ENCODE peak calls at places on chromosomes 4 and X, in six cellular contexts. A is fibroblast of mammary gland, O is astrocyte of the spinal cord, W is heart right ventricle, B is WERI-Rb-1, Y is hepatocyte. V is an unnamed sample.

GRCh38 chr4:17064959-17065358 is 166.5 kb upstream of the LDB2 start:
- DNase-seq in A (no peak), O (no peak), W (no peak), B (no peak), Y (no peak), V (no peak)

GRCh38 chr4:152156448-152156847 is 379.4 kb downstream of the FBXW7 start:
- DNase-seq in A (no peak), O (no peak), W (peak), B (no peak), Y (peak), V (no peak)

GRCh38 chr4:143411527-143412480 is 75.1 kb downstream of the GAB1 start:
- DNase-seq in A (peak), O (no peak), W (no peak), B (no peak), Y (no peak), V (no peak)

GRCh38 chr4:101050836-101051205 is 296.5 kb downstream of the PPP3CA start:
- DNase-seq in A (no peak), O (no peak), W (no peak), B (no peak), Y (no peak), V (no peak)

GRCh38 chr4:177093964-177094363 is 215.7 kb upstream of the NEIL3 start:
- DNase-seq in A (no peak), O (no peak), W (no peak), B (no peak), Y (no peak), V (no peak)

GRCh38 chr4:85925071-85925470 is 434.8 kb downstream of the MAPK10 start:
- DNase-seq in A (no peak), O (no peak), W (no peak), B (no peak), Y (no peak), V (no peak)

GRCh38 chr4:24473309-24473721 is 111.0 kb downstream of the DHX15 start:
- DNase-seq in A (peak), O (peak), W (peak), B (peak), Y (peak), V (no peak)

GRCh38 chr4:183989471-183989870 is 84.4 kb downstream of the STOX2 start:
- DNase-seq in A (peak), O (peak), W (no peak), B (no peak), Y (peak), V (no peak)

GRCh38 chr4:154433543-154433942 is 58.1 kb downstream of the DCHS2 start:
- DNase-seq in A (no peak), O (no peak), W (no peak), B (no peak), Y (no peak), V (no peak)

GRCh38 chr4:15557806-15558550 is 88.3 kb downstream of the CC2D2A start:
- DNase-seq in A (no peak), O (no peak), W (no peak), B (no peak), Y (no peak), V (no peak)

GRCh38 chr4:26206981-26207380 is 113.8 kb upstream of the RBPJ start:
- DNase-seq in A (peak), O (peak), W (no peak), B (peak), Y (no peak), V (no peak)

GRCh38 chr4:119299221-119300071 is 22.5 kb downstream of the FABP2 start:
- DNase-seq in A (peak), O (peak), W (no peak), B (no peak), Y (peak), V (no peak)

GRCh38 chr4:13907255-13907751 is 279.8 kb upstream of the BOD1L1 start:
- DNase-seq in A (peak), O (peak), W (no peak), B (no peak), Y (peak), V (peak)

GRCh38 chr4:183398298-183399129 is 45.9 kb upstream of the CDKN2AIP start:
- DNase-seq in A (peak), O (peak), W (peak), B (peak), Y (peak), V (no peak)

GRCh38 chr4:138697771-138698170 is 317.8 kb upstream of the NOCT start:
- DNase-seq in A (no peak), O (no peak), W (no peak), B (no peak), Y (no peak), V (no peak)

GRCh38 chr4:172865531-172866127 is 303.0 kb upstream of the GALNT7 start:
- DNase-seq in A (no peak), O (no peak), W (no peak), B (no peak), Y (no peak), V (no peak)

GRCh38 chr4:1310796-1311715 is 21.4 kb downstream of the MAEA start:
- DNase-seq in A (no peak), O (no peak), W (no peak), B (no peak), Y (no peak), V (no peak)

GRCh38 chrX:131617182-131617581 is 73.3 kb downstream of the OR13H1 start:
- DNase-seq in A (peak), O (peak), W (no peak), B (no peak), Y (no peak), V (no peak)

GRCh38 chr4:153643406-153644016 is 40.6 kb upstream of the TLR2 start:
- DNase-seq in A (peak), O (peak), W (no peak), B (no peak), Y (peak), V (no peak)

GRCh38 chr4:83308672-83309071 is 24.1 kb upstream of the COQ2 start:
- DNase-seq in A (no peak), O (no peak), W (no peak), B (no peak), Y (no peak), V (no peak)

GRCh38 chrX:39821011-39821708 is 276.6 kb downstream of the BCOR start:
- DNase-seq in A (peak), O (no peak), W (no peak), B (peak), Y (peak), V (no peak)

GRCh38 chrX:141314441-141314840 is 72.1 kb upstream of the SPANXC start:
- DNase-seq in A (peak), O (no peak), W (no peak), B (no peak), Y (no peak), V (no peak)

GRCh38 chr4:150327262-150327780 is 249.1 kb downstream of the DCLK2 start:
- DNase-seq in A (no peak), O (no peak), W (no peak), B (peak), Y (no peak), V (no peak)

GRCh38 chr4:127249066-127249766 is 383.5 kb upstream of the INTU start:
- DNase-seq in A (peak), O (peak), W (no peak), B (no peak), Y (no peak), V (peak)

GRCh38 chr4:163331629-163332360 is 601 bp downstream of the NPY1R start:
- DNase-seq in A (peak), O (peak), W (no peak), B (peak), Y (peak), V (no peak)

GRCh38 chr4:150572704-150573504 is 9.0 kb upstream of the MAB21L2 start:
- DNase-seq in A (no peak), O (no peak), W (no peak), B (no peak), Y (no peak), V (no peak)

GRCh38 chr4:152246659-152247058 is 289.2 kb downstream of the FBXW7 start:
- DNase-seq in A (no peak), O (no peak), W (no peak), B (no peak), Y (no peak), V (no peak)

GRCh38 chr4:1910643-1911042 is 39.5 kb downstream of the NSD2 start:
- DNase-seq in A (peak), O (peak), W (no peak), B (peak), Y (peak), V (no peak)

GRCh38 chr4:4603067-4603466 is 61.2 kb upstream of the STX18 start:
- DNase-seq in A (no peak), O (no peak), W (no peak), B (no peak), Y (no peak), V (no peak)

GRCh38 chr4:80454040-80454439 is 118.5 kb downstream of the CFAP299 start:
- DNase-seq in A (no peak), O (no peak), W (no peak), B (no peak), Y (no peak), V (no peak)

GRCh38 chr4:114180481-114180880 is 201.0 kb upstream of the ARSJ start:
- DNase-seq in A (peak), O (peak), W (peak), B (peak), Y (peak), V (peak)

GRCh38 chrX:110795645-110796510 is at the start of gene CHRDL1:
- DNase-seq in A (peak), O (peak), W (no peak), B (peak), Y (peak), V (no peak)
- H3K4me3 ChIP-seq in A (peak), O (peak), W (peak), B (peak), Y (peak), V (peak)

GRCh38 chr4:122978789-122979188 is 56.4 kb upstream of the NUDT6 start:
- DNase-seq in A (no peak), O (no peak), W (no peak), B (no peak), Y (no peak), V (no peak)

GRCh38 chr4:122973465-122973864 is 51.1 kb upstream of the NUDT6 start:
- DNase-seq in A (no peak), O (no peak), W (no peak), B (no peak), Y (no peak), V (no peak)

GRCh38 chr4:122978109-122978508 is 55.7 kb upstream of the NUDT6 start:
- DNase-seq in A (no peak), O (no peak), W (no peak), B (no peak), Y (no peak), V (no peak)

GRCh38 chr4:122977103-122977502 is 54.7 kb upstream of the NUDT6 start:
- DNase-seq in A (no peak), O (no peak), W (no peak), B (no peak), Y (no peak), V (no peak)

GRCh38 chr4:122976111-122976510 is 53.7 kb upstream of the NUDT6 start:
- DNase-seq in A (no peak), O (no peak), W (no peak), B (no peak), Y (no peak), V (no peak)
- TF ChIP-seq CTCF in A (no peak), O (no peak), W (no peak), B (no peak), Y (no peak), V (no peak)

DNA sequence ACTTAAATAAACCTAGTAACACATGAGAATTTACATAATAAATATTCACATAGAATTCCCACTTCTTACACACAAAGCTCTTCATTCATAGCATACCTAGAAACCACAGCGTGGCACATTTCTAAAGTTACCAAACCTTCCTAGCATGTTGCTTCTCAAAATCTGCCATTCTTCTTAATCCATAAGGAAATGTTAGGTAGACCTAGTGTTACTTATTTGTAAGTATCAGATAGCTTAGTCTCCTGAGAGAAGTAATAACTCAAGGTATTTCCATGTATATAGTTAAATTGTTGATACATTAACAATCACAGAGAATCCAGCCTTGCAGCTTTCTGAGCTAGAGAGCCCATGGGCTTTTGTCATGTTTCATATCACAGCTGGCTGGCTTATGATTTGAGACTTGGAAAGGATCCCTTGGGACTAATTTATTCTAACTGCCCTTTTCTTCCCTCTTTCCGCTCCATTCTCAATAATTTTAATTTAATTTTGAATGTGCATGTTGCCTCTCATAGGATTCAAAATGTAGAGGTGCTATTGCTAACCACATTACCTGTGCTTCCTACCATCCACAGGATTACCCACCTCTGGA is 17.6 kb downstream of the SH3RF1 start:
- DNase-seq in A (no peak), O (peak), W (no peak), B (no peak), Y (no peak), V (no peak)
- H3K4me3 ChIP-seq in A (no peak), O (no peak), W (no peak), B (no peak), Y (no peak), V (no peak)

DNA sequence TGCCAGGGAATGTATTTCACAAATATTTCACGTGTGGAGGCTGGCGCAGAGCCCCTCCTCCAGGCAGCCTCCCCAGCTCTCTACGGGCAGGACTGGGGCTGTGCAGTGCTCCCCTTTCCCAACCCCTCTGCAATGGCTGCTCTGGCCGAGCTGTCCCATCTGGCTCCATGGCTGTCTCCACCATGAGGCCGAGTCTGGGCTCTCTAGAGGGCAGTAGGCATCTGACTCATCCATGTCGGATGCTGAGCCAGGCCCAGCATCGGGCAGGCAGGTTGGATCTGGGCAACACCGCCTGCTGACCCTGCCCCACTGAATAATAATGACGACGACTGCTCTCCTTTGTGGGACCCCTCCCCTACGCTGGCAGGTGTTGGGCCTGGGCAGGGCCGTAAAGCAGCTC is 11.0 kb upstream of the SH3TC1 start:
- DNase-seq in A (peak), O (peak), W (no peak), B (no peak), Y (no peak), V (no peak)
- TF ChIP-seq CTCF in A (no peak), O (no peak), W (no peak), B (no peak), Y (no peak), V (peak)

GRCh38 chrX:49166914-49167739 is 4.6 kb downstream of the MAGIX start:
- DNase-seq in A (peak), O (peak), W (peak), B (no peak), Y (peak), V (no peak)
- H3K4me3 ChIP-seq in A (peak), O (peak), W (peak), B (no peak), Y (no peak), V (peak)

GRCh38 chr4:6761540-6762243 is 20.8 kb upstream of the KIAA0232 start:
- DNase-seq in A (no peak), O (no peak), W (no peak), B (no peak), Y (no peak), V (no peak)

GRCh38 chr4:6765703-6766102 is 16.8 kb upstream of the KIAA0232 start:
- DNase-seq in A (no peak), O (no peak), W (no peak), B (no peak), Y (no peak), V (no peak)

GRCh38 chr4:6764976-6765620 is 17.4 kb upstream of the KIAA0232 start:
- DNase-seq in A (no peak), O (no peak), W (no peak), B (no peak), Y (no peak), V (no peak)

GRCh38 chr4:6762244-6762615 is 20.3 kb upstream of the KIAA0232 start:
- DNase-seq in A (no peak), O (no peak), W (no peak), B (no peak), Y (no peak), V (no peak)

GRCh38 chr4:6763330-6763851 is 19.1 kb upstream of the KIAA0232 start:
- DNase-seq in A (no peak), O (no peak), W (no peak), B (peak), Y (no peak), V (no peak)
- TF ChIP-seq CTCF in A (peak), O (no peak), W (no peak), B (peak), Y (no peak), V (peak)

V was measured in epithelial cell of proximal tubule.